ENCODE peak calls at places on chromosomes 7 and 10, in five cellular contexts. B is NCI-H510A treated with DMSO at 0.1 percent for 48 hours, Q is tibial artery, H is fibroblast of villous mesenchyme, K is EL. A is an unnamed sample.

GRCh38 chr7:48139461-48139860 is 31.8 kb upstream of the ABCA13 start:
- DNase-seq in B (no peak), Q (no peak), H (peak), K (peak), A (peak)

GRCh38 chr10:131694168-131694962 is 206.4 kb upstream of the PPP2R2D start:
- DNase-seq in B (no peak), Q (no peak), H (no peak), K (no peak), A (no peak)

GRCh38 chr7:39453743-39454355 is 112.4 kb upstream of the YAE1 start:
- DNase-seq in B (peak), Q (no peak), H (peak), K (peak), A (peak)

GRCh38 chr10:60654813-60655464 is 123.3 kb upstream of the CDK1 start:
- DNase-seq in B (no peak), Q (no peak), H (peak), K (peak), A (peak)

GRCh38 chr10:3785849-3786290 is 861 bp upstream of the KLF6 start:
- DNase-seq in B (no peak), Q (no peak), H (peak), K (peak), A (peak)

GRCh38 chr10:96770987-96771386 is 50.7 kb upstream of the PIK3AP1 start:
- DNase-seq in B (no peak), Q (no peak), H (no peak), K (no peak), A (no peak)

GRCh38 chr7:155456772-155457543 is 971 bp upstream of the EN2 start:
- DNase-seq in B (no peak), Q (no peak), H (peak), K (peak), A (peak)

GRCh38 chr10:121631296-121631695 is 33.1 kb upstream of the FGFR2 start:
- DNase-seq in B (no peak), Q (no peak), H (no peak), K (no peak), A (no peak)

GRCh38 chr10:71426058-71426605 is 29.4 kb downstream of the CDH23 start:
- DNase-seq in B (no peak), Q (no peak), H (no peak), K (no peak), A (no peak)

GRCh38 chr7:2934211-2934731 is 90.2 kb upstream of the GNA12 start:
- DNase-seq in B (no peak), Q (peak), H (peak), K (peak), A (peak)

GRCh38 chr7:120272896-120273475 is at the start of gene KCND2:
- DNase-seq in B (peak), Q (no peak), H (peak), K (no peak), A (peak)

GRCh38 chr7:75945297-75946168 is 30.6 kb downstream of the POR start:
- DNase-seq in B (peak), Q (no peak), H (peak), K (no peak), A (peak)

GRCh38 chr7:51141451-51141971 is 175.1 kb downstream of the COBL start:
- DNase-seq in B (peak), Q (no peak), H (peak), K (peak), A (peak)

GRCh38 chr7:33892945-33893344 is 12.4 kb upstream of the BMPER start:
- DNase-seq in B (no peak), Q (no peak), H (no peak), K (no peak), A (no peak)

GRCh38 chr10:78964952-78965633 is 103.7 kb upstream of the ZMIZ1 start:
- DNase-seq in B (peak), Q (peak), H (no peak), K (peak), A (peak)

GRCh38 chr7:132089356-132089755 is 486.9 kb downstream of the PLXNA4 start:
- DNase-seq in B (no peak), Q (no peak), H (no peak), K (no peak), A (no peak)

GRCh38 chr7:104137971-104138370 is 69.8 kb downstream of the ORC5 start:
- DNase-seq in B (no peak), Q (no peak), H (peak), K (peak), A (peak)

GRCh38 chr7:27615420-27616185 is 47.1 kb downstream of the HIBADH start:
- DNase-seq in B (no peak), Q (no peak), H (no peak), K (no peak), A (peak)

GRCh38 chr10:118764195-118764594 is 9.4 kb upstream of the CACUL1 start:
- DNase-seq in B (no peak), Q (no peak), H (no peak), K (no peak), A (no peak)

GRCh38 chr7:77626515-77627306 is 69.5 kb upstream of the RSBN1L start:
- DNase-seq in B (no peak), Q (no peak), H (no peak), K (no peak), A (no peak)

GRCh38 chr7:155357573-155358041 is 59.9 kb downstream of the INSIG1 start:
- DNase-seq in B (no peak), Q (no peak), H (no peak), K (peak), A (no peak)

GRCh38 chr7:64888561-64888900 is 14.5 kb upstream of the ZNF273 start:
- DNase-seq in B (no peak), Q (no peak), H (no peak), K (no peak), A (peak)

GRCh38 chr10:7408003-7408493 is 2.8 kb downstream of the SFMBT2 start:
- DNase-seq in B (no peak), Q (peak), H (peak), K (no peak), A (peak)

GRCh38 chr10:81884856-81885255 is 9.9 kb downstream of the NRG3 start:
- DNase-seq in B (no peak), Q (no peak), H (no peak), K (no peak), A (no peak)

GRCh38 chr7:74094224-74095095 is 10.9 kb downstream of the LIMK1 start:
- DNase-seq in B (peak), Q (peak), H (peak), K (peak), A (peak)

GRCh38 chr10:109287858-109288257 is 635.5 kb downstream of the XPNPEP1 start:
- DNase-seq in B (no peak), Q (no peak), H (no peak), K (no peak), A (no peak)

A was measured in mesenchymal stem cell.